ENCODE peak calls at places on chromosome 18, in ten cellular contexts. One of them, this sample, is unnamed.
A peak's percentile ranks its signal among the peaks of the same experiment; 100 is the strongest.

GRCh38 chr18:36602620-36603019 is 226.2 kb downstream of the TPGS2 start:
- DNase-seq in AG04450: no peak
- DNase-seq in IMR-90: no peak
- DNase-seq in GM13976: no peak
- DNase-seq in AG09319: no peak
- DNase-seq in H9: no peak
- DNase-seq in thyroid gland: no peak
- DNase-seq in progenitor cell of endocrine pancreas: no peak
- DNase-seq in breast epithelium: no peak
- DNase-seq in K562: no peak
- DNase-seq in this sample: no peak

GRCh38 chr18:36889316-36889715 is 60.4 kb downstream of the KIAA1328 start:
- DNase-seq in AG04450: peak; percentile 1
- DNase-seq in IMR-90: peak; percentile 55
- DNase-seq in GM13976: no peak
- DNase-seq in AG09319: no peak
- DNase-seq in H9: no peak
- DNase-seq in thyroid gland: no peak
- DNase-seq in progenitor cell of endocrine pancreas: no peak
- DNase-seq in breast epithelium: no peak
- DNase-seq in K562: no peak
- DNase-seq in this sample: no peak

GRCh38 chr18:70522183-70522582 is 233.3 kb downstream of the SOCS6 start:
- DNase-seq in AG04450: no peak
- DNase-seq in IMR-90: no peak
- DNase-seq in GM13976: no peak
- DNase-seq in AG09319: no peak
- DNase-seq in H9: no peak
- DNase-seq in thyroid gland: no peak
- DNase-seq in progenitor cell of endocrine pancreas: no peak
- DNase-seq in breast epithelium: no peak
- DNase-seq in K562: no peak
- DNase-seq in this sample: no peak

GRCh38 chr18:37282386-37283037 is 283.1 kb downstream of the CELF4 start:
- DNase-seq in AG04450: no peak
- DNase-seq in IMR-90: no peak
- DNase-seq in GM13976: no peak
- DNase-seq in AG09319: no peak
- DNase-seq in H9: peak; percentile 48
- DNase-seq in thyroid gland: no peak
- DNase-seq in progenitor cell of endocrine pancreas: no peak
- DNase-seq in breast epithelium: no peak
- DNase-seq in K562: peak; percentile 49
- DNase-seq in this sample: no peak

GRCh38 chr18:66993492-66993891 is 389.6 kb upstream of the CDH19 start:
- DNase-seq in AG04450: no peak
- DNase-seq in IMR-90: no peak
- DNase-seq in GM13976: no peak
- DNase-seq in AG09319: no peak
- DNase-seq in H9: no peak
- DNase-seq in thyroid gland: no peak
- DNase-seq in progenitor cell of endocrine pancreas: no peak
- DNase-seq in breast epithelium: no peak
- DNase-seq in K562: no peak
- DNase-seq in this sample: no peak

GRCh38 chr18:62324917-62325805 is at the start of gene TNFRSF11A:
- DNase-seq in AG04450: no peak
- DNase-seq in IMR-90: no peak
- DNase-seq in GM13976: peak; percentile 88
- DNase-seq in AG09319: no peak
- DNase-seq in H9: peak; percentile 77
- DNase-seq in thyroid gland: peak; percentile 49
- DNase-seq in progenitor cell of endocrine pancreas: peak; percentile 51
- DNase-seq in breast epithelium: no peak
- DNase-seq in K562: peak; percentile 83
- DNase-seq in this sample: no peak

GRCh38 chr18:42850174-42850766 is 265.2 kb downstream of the RIT2 start:
- DNase-seq in AG04450: no peak
- DNase-seq in IMR-90: no peak
- DNase-seq in GM13976: no peak
- DNase-seq in AG09319: no peak
- DNase-seq in H9: no peak
- DNase-seq in thyroid gland: no peak
- DNase-seq in progenitor cell of endocrine pancreas: no peak
- DNase-seq in breast epithelium: no peak
- DNase-seq in K562: no peak
- DNase-seq in this sample: no peak

GRCh38 chr18:62925031-62925688 is 209.8 kb downstream of the PHLPP1 start:
- DNase-seq in AG04450: no peak
- DNase-seq in IMR-90: peak; percentile 29
- DNase-seq in GM13976: no peak
- DNase-seq in AG09319: no peak
- DNase-seq in H9: no peak
- DNase-seq in thyroid gland: no peak
- DNase-seq in progenitor cell of endocrine pancreas: no peak
- DNase-seq in breast epithelium: no peak
- DNase-seq in K562: no peak
- DNase-seq in this sample: no peak

GRCh38 chr18:46260016-46260878 is 156.1 kb downstream of the HAUS1 start:
- DNase-seq in AG04450: peak; percentile 37
- DNase-seq in IMR-90: peak; percentile 85
- DNase-seq in GM13976: no peak
- DNase-seq in AG09319: no peak
- DNase-seq in H9: no peak
- DNase-seq in thyroid gland: no peak
- DNase-seq in progenitor cell of endocrine pancreas: no peak
- DNase-seq in breast epithelium: no peak
- DNase-seq in K562: no peak
- DNase-seq in this sample: no peak

GRCh38 chr18:56984731-56985130 is 162.2 kb upstream of the BOD1L2 start:
- DNase-seq in AG04450: no peak
- DNase-seq in IMR-90: no peak
- DNase-seq in GM13976: no peak
- DNase-seq in AG09319: no peak
- DNase-seq in H9: no peak
- DNase-seq in thyroid gland: no peak
- DNase-seq in progenitor cell of endocrine pancreas: peak; percentile 27
- DNase-seq in breast epithelium: no peak
- DNase-seq in K562: no peak
- DNase-seq in this sample: no peak

GRCh38 chr18:56987236-56987635 is 159.7 kb upstream of the BOD1L2 start:
- DNase-seq in AG04450: no peak
- DNase-seq in IMR-90: no peak
- DNase-seq in GM13976: no peak
- DNase-seq in AG09319: no peak
- DNase-seq in H9: no peak
- DNase-seq in thyroid gland: no peak
- DNase-seq in progenitor cell of endocrine pancreas: no peak
- DNase-seq in breast epithelium: no peak
- DNase-seq in K562: no peak
- DNase-seq in this sample: no peak

GRCh38 chr18:56986829-56987228 is 160.1 kb upstream of the BOD1L2 start:
- DNase-seq in AG04450: no peak
- DNase-seq in IMR-90: no peak
- DNase-seq in GM13976: no peak
- DNase-seq in AG09319: no peak
- DNase-seq in H9: peak; percentile 30
- DNase-seq in thyroid gland: no peak
- DNase-seq in progenitor cell of endocrine pancreas: no peak
- DNase-seq in breast epithelium: no peak
- DNase-seq in K562: no peak
- DNase-seq in this sample: no peak

GRCh38 chr18:56982756-56983155 is 164.1 kb upstream of the BOD1L2 start:
- DNase-seq in AG04450: no peak
- DNase-seq in IMR-90: no peak
- DNase-seq in GM13976: no peak
- DNase-seq in AG09319: no peak
- DNase-seq in H9: no peak
- DNase-seq in thyroid gland: no peak
- DNase-seq in progenitor cell of endocrine pancreas: no peak
- DNase-seq in breast epithelium: no peak
- DNase-seq in K562: no peak
- DNase-seq in this sample: no peak

GRCh38 chr18:56983275-56983992 is 163.5 kb upstream of the BOD1L2 start:
- DNase-seq in AG04450: no peak
- DNase-seq in IMR-90: peak; percentile 8
- DNase-seq in GM13976: no peak
- DNase-seq in AG09319: no peak
- DNase-seq in H9: no peak
- DNase-seq in thyroid gland: no peak
- DNase-seq in progenitor cell of endocrine pancreas: no peak
- DNase-seq in breast epithelium: no peak
- DNase-seq in K562: no peak
- DNase-seq in this sample: no peak
- TF ChIP-seq CTCF in AG04450: no peak
- TF ChIP-seq CTCF in IMR-90: no peak
- TF ChIP-seq CTCF in GM13976: no peak
- TF ChIP-seq CTCF in AG09319: no peak
- TF ChIP-seq CTCF in H9: no peak
- TF ChIP-seq CTCF in thyroid gland: no peak
- TF ChIP-seq CTCF in progenitor cell of endocrine pancreas: no peak
- TF ChIP-seq CTCF in breast epithelium: no peak
- TF ChIP-seq CTCF in K562: no peak
- TF ChIP-seq CTCF in this sample: no peak

DNA sequence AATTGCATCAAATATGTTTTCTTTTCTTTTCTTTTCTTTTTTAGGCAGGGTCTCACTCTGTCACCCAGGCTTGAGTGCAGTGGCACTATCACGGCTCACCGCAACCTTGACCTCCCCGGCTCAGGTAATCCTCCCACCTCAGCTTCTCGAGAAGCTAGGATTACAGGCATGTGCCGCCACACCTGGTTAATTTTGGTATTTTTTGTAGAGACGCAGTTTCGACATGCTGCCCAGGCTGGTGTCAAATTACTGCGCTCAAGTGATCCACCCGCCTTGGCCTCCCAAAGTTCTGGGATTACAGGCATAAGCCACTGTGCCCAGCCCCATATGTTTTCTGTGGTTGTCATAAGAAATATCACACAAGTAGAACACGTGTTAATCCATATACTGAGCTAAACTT is 14.7 kb downstream of the ENOSF1 start:
- DNase-seq in AG04450: no peak
- DNase-seq in IMR-90: no peak
- DNase-seq in GM13976: no peak
- DNase-seq in AG09319: no peak
- DNase-seq in H9: peak; percentile 43
- DNase-seq in thyroid gland: peak; percentile 82
- DNase-seq in progenitor cell of endocrine pancreas: no peak
- DNase-seq in breast epithelium: no peak
- DNase-seq in K562: no peak
- DNase-seq in this sample: no peak
- TF ChIP-seq CTCF in AG04450: no peak
- TF ChIP-seq CTCF in IMR-90: no peak
- TF ChIP-seq CTCF in GM13976: no peak
- TF ChIP-seq CTCF in AG09319: no peak
- TF ChIP-seq CTCF in H9: peak; percentile 16
- TF ChIP-seq CTCF in thyroid gland: no peak
- TF ChIP-seq CTCF in progenitor cell of endocrine pancreas: no peak
- TF ChIP-seq CTCF in breast epithelium: no peak
- TF ChIP-seq CTCF in K562: no peak
- TF ChIP-seq CTCF in this sample: no peak

DNA sequence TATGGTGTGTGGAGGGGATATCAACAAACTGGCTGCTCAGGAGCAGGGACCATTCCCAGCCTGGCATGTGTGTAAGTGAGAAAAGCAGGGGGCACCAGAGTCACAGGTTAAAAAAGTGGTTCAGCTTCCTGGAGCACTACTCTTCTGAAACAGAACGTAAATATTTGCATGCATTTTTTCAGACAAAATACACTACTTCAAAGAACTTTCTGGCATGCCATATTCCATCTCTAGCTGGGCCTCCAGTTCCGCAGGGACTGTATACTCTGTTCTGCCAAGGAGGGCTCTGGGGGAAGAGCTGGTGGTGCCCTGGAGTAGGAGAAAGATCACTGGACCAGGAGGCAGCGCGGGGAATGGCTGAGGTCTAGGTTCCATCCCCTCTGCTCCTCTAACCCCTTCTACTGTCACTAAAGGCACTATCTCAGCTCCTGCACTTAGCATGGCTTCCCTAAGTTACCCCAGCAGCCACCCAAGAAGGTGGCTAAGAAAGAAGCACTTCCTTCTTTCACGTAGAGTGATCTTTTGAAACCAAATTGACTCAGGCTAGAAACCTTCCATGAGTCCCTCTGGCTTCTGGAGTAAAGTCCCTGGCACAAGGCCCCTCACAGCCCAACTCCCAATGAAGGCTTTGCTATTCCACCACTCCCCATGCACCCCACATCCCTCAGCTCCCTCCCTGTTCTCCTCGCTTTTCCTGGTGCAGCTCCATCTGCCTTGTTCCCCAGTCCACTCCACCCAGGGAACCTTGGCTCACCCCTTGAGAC is 57.6 kb upstream of the CABLES1 start:
- DNase-seq in AG04450: no peak
- DNase-seq in IMR-90: no peak
- DNase-seq in GM13976: no peak
- DNase-seq in AG09319: no peak
- DNase-seq in H9: no peak
- DNase-seq in thyroid gland: no peak
- DNase-seq in progenitor cell of endocrine pancreas: no peak
- DNase-seq in breast epithelium: peak; percentile 24
- DNase-seq in K562: no peak
- DNase-seq in this sample: no peak
- TF ChIP-seq CTCF in AG04450: peak; percentile 7
- TF ChIP-seq CTCF in IMR-90: peak; percentile 28
- TF ChIP-seq CTCF in GM13976: no peak
- TF ChIP-seq CTCF in AG09319: no peak
- TF ChIP-seq CTCF in H9: peak; percentile 46
- TF ChIP-seq CTCF in thyroid gland: no peak
- TF ChIP-seq CTCF in progenitor cell of endocrine pancreas: peak; percentile 22
- TF ChIP-seq CTCF in breast epithelium: no peak
- TF ChIP-seq CTCF in K562: no peak
- TF ChIP-seq CTCF in this sample: peak; percentile 36

DNA sequence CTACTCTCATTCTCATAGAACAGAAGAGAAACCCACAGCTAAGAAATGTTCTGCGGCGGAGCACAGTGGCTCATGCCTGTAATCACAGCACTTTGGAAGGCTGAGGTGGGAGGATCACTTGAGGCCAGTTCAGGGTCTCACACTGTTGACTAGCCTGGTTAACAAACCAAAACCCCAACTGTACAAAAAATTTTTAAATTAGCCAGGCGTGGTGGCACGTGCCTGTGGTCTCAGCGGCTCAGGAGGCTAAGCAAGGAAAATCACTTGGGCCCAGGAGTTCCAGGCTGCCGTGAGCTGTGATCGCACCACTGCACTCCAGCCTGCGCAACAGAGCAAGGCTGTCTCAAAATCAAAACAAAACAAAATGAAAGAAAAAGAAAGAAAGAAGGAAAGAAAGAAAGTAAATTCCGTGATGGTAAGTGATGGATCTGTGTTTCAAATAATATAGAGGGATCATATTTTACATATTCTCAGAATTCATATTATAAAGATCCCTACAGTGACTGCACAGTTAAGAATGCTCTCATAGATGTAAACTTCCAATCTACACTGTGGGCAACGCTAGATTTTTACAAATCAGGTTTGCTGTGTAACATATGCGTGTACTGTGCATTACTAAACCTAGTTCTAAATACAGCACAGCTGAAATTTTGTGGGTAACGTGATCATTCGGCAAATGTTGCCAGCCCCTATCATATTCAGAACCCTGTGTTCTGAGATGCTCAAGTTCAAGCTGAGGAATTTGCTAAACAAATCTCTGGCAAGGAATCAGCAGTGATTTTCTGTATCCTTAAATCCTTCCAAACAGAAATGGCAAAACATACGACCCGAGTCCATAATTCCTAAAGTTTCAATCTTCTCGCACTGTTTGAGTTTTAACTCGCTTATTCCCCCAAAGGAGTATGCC is 1.2 kb upstream of the RAB12 start:
- DNase-seq in AG04450: peak; percentile 21
- DNase-seq in IMR-90: peak; percentile 45
- DNase-seq in GM13976: no peak
- DNase-seq in AG09319: no peak
- DNase-seq in H9: no peak
- DNase-seq in thyroid gland: peak; percentile 30
- DNase-seq in progenitor cell of endocrine pancreas: no peak
- DNase-seq in breast epithelium: no peak
- DNase-seq in K562: no peak
- DNase-seq in this sample: no peak
- TF ChIP-seq CTCF in AG04450: no peak
- TF ChIP-seq CTCF in IMR-90: no peak
- TF ChIP-seq CTCF in GM13976: peak; percentile 23
- TF ChIP-seq CTCF in AG09319: no peak
- TF ChIP-seq CTCF in H9: no peak
- TF ChIP-seq CTCF in thyroid gland: no peak
- TF ChIP-seq CTCF in progenitor cell of endocrine pancreas: no peak
- TF ChIP-seq CTCF in breast epithelium: no peak
- TF ChIP-seq CTCF in K562: no peak
- TF ChIP-seq CTCF in this sample: no peak

This sample was measured in osteocyte.